ENCODE peak calls at places on chromosomes 2 and 18, in eight cellular contexts. N, M, B, S, P, F, J and D are unnamed samples.

GRCh38 chr18:3526421-3527354 is 76.7 kb downstream of the TGIF1 start:
- DNase-seq in J (no peak), M (peak; percentile 33), P (no peak), B (peak; percentile 79), S (peak; percentile 66), F (no peak), N (peak; percentile 23), D (peak; percentile 86)

GRCh38 chr2:195651041-195651440 is 6.0 kb upstream of the SLC39A10 start:
- DNase-seq in J (no peak), P (no peak), B (no peak), F (no peak), N (no peak), M (no peak), S (no peak), D (no peak)

GRCh38 chr2:73933194-73933593 is 6.5 kb downstream of the DGUOK start:
- DNase-seq in F (no peak), P (peak; percentile 89), B (no peak), N (no peak), M (no peak), S (no peak), J (no peak), D (no peak)

GRCh38 chr2:101790856-101791255 is 93.3 kb downstream of the MAP4K4 start:
- DNase-seq in B (peak; percentile 69), P (no peak), N (no peak), S (peak; percentile 16), F (no peak), M (peak; percentile 37), J (no peak), D (no peak)

GRCh38 chr18:45997689-45998088 is 30.6 kb upstream of the EPG5 start:
- DNase-seq in J (peak; percentile 15), P (no peak), B (no peak), N (no peak), M (no peak), F (no peak), S (no peak), D (no peak)

GRCh38 chr2:66389651-66390131 is 45.2 kb upstream of the MEIS1 start:
- DNase-seq in N (no peak), F (peak; percentile 5), M (no peak), P (no peak), J (no peak), B (no peak), S (no peak), D (peak; percentile 37)

GRCh38 chr18:9834551-9834950 is 51.2 kb upstream of the TXNDC2 start:
- DNase-seq in M (no peak), B (no peak), J (no peak), P (no peak), N (no peak), F (no peak), S (no peak), D (no peak)

GRCh38 chr2:202278944-202279343 is 13.4 kb downstream of the NOP58 start:
- DNase-seq in F (peak; percentile 61), P (no peak), B (peak; percentile 84), N (peak; percentile 32), M (no peak), J (no peak), S (peak; percentile 59), D (peak; percentile 14)

GRCh38 chr2:160229591-160229990 is 29.5 kb upstream of the ITGB6 start:
- DNase-seq in B (peak; percentile 60), F (no peak), J (no peak), M (no peak), N (peak; percentile 78), P (no peak), S (no peak), D (no peak)

GRCh38 chr18:74654637-74655036 is 57.0 kb downstream of the ZNF407 start:
- DNase-seq in B (peak; percentile 53), F (peak; percentile 2), J (no peak), P (peak; percentile 73), N (no peak), M (no peak), S (no peak), D (no peak)

GRCh38 chr2:154623819-154624218 is 74.7 kb upstream of the KCNJ3 start:
- DNase-seq in J (no peak), F (peak; percentile 34), S (peak; percentile 33), N (peak; percentile 68), P (no peak), M (no peak), B (peak; percentile 10), D (peak; percentile 12)

GRCh38 chr2:210663574-210663973 is 107.2 kb downstream of the CPS1 start:
- DNase-seq in J (no peak), B (peak; percentile 34), M (no peak), N (no peak), P (no peak), S (no peak), F (no peak), D (peak; percentile 5)

GRCh38 chr18:76528477-76529432 is 33.7 kb upstream of the ZNF516 start:
- DNase-seq in B (peak; percentile 75), P (no peak), M (peak; percentile 55), J (no peak), N (peak; percentile 45), S (peak; percentile 25), F (peak; percentile 9), D (no peak)

GRCh38 chr2:167293172-167293781 is 405.0 kb downstream of the XIRP2 start:
- DNase-seq in M (no peak), F (no peak), N (no peak), J (peak; percentile 5), B (peak; percentile 27), S (no peak), P (no peak), D (no peak)

GRCh38 chr2:11683486-11683885 is 13.5 kb upstream of the NTSR2 start:
- DNase-seq in B (no peak), F (no peak), P (no peak), J (no peak), N (no peak), M (no peak), S (no peak), D (no peak)

GRCh38 chr2:40043191-40043590 is 264.1 kb upstream of the THUMPD2 start:
- DNase-seq in B (peak; percentile 11), M (no peak), F (no peak), S (no peak), P (no peak), J (no peak), N (no peak), D (no peak)

GRCh38 chr2:39942970-39943369 is 163.9 kb upstream of the THUMPD2 start:
- DNase-seq in P (no peak), M (no peak), N (no peak), F (peak; percentile 13), B (peak; percentile 2), S (no peak), J (no peak), D (no peak)

GRCh38 chr2:96325038-96325883 is at the start of gene ITPRIPL1:
- DNase-seq in M (no peak), P (no peak), N (no peak), J (peak; percentile 54), B (no peak), S (peak; percentile 59), F (peak; percentile 64), D (peak; percentile 47)

GRCh38 chr2:68905116-68905515 is 33.9 kb upstream of the BMP10 start:
- DNase-seq in J (no peak), F (no peak), M (no peak), B (no peak), P (no peak), S (no peak), N (no peak), D (no peak)

GRCh38 chr2:98698896-98699295 is 32.0 kb downstream of the MGAT4A start:
- DNase-seq in N (peak; percentile 50), S (no peak), B (no peak), M (no peak), J (no peak), P (no peak), F (no peak), D (no peak)

GRCh38 chr2:235468978-235469694 is 24.7 kb upstream of the AGAP1 start:
- DNase-seq in P (no peak), M (peak; percentile 67), J (no peak), F (peak; percentile 85), N (no peak), B (peak; percentile 84), S (no peak), D (peak; percentile 46)

GRCh38 chr18:44700652-44701051 is 20.0 kb downstream of the SETBP1 start:
- DNase-seq in P (no peak), F (no peak), J (peak; percentile 34), M (no peak), B (peak; percentile 61), S (no peak), N (peak; percentile 59), D (no peak)

GRCh38 chr2:56757884-56758545 is 574.2 kb downstream of the CCDC85A start:
- DNase-seq in J (no peak), M (no peak), F (no peak), S (no peak), P (no peak), B (no peak), N (no peak), D (no peak)

GRCh38 chr18:79684283-79684631 is 4.7 kb downstream of the CTDP1 start:
- DNase-seq in B (no peak), M (no peak), P (no peak), F (no peak), S (no peak), J (no peak), N (no peak), D (no peak)

GRCh38 chr2:37375721-37376399 is 31.4 kb downstream of the QPCT start:
- DNase-seq in S (no peak), P (no peak), J (no peak), B (no peak), N (no peak), F (no peak), M (no peak), D (no peak)

GRCh38 chr2:108428286-108429009 is 20.6 kb upstream of the GCC2 start:
- DNase-seq in F (no peak), N (no peak), S (no peak), J (no peak), M (no peak), B (no peak), P (no peak), D (no peak)

GRCh38 chr2:209960676-209961630 is 41.5 kb upstream of the RPE start:
- DNase-seq in N (peak; percentile 50), J (peak; percentile 13), F (peak; percentile 27), M (no peak), S (peak; percentile 62), P (peak; percentile 23), B (peak; percentile 67), D (peak; percentile 61)

GRCh38 chr18:27749189-27749588 is 427.7 kb downstream of the CDH2 start:
- DNase-seq in J (no peak), M (no peak), S (no peak), B (no peak), P (no peak), N (no peak), F (no peak), D (no peak)

GRCh38 chr2:8003462-8004075 is 678.3 kb upstream of the ID2 start:
- DNase-seq in P (no peak), N (no peak), J (no peak), M (no peak), B (peak; percentile 70), S (no peak), F (no peak), D (peak; percentile 13)

GRCh38 chr2:47520302-47520630 is 117.3 kb downstream of the MSH2 start:
- DNase-seq in M (no peak), F (no peak), N (no peak), B (no peak), J (no peak), P (no peak), S (peak; percentile 25), D (no peak)

GRCh38 chr18:35311506-35311905 is 21.5 kb upstream of the ZSCAN30 start:
- DNase-seq in F (no peak), B (peak; percentile 51), M (no peak), S (no peak), P (no peak), N (no peak), J (no peak), D (no peak)

GRCh38 chr2:24743914-24744313 is 49.3 kb downstream of the PTRHD1 start:
- DNase-seq in J (no peak), N (no peak), B (no peak), P (no peak), F (no peak), S (no peak), M (no peak), D (no peak)

GRCh38 chr18:286515-287310 is 18.9 kb upstream of the THOC1 start:
- DNase-seq in J (no peak), B (peak; percentile 61), F (peak; percentile 36), S (peak; percentile 28), P (no peak), N (no peak), M (no peak), D (no peak)

GRCh38 chr2:202375006-202375610 is 1.0 kb upstream of the BMPR2 start:
- DNase-seq in P (no peak), S (peak; percentile 58), N (peak; percentile 21), B (peak; percentile 93), F (peak; percentile 51), M (peak; percentile 54), J (peak; percentile 13), D (no peak)